ENCODE peak calls at places on chromosomes 7 and 10, in four cellular contexts. Y, U, H and F are unnamed samples.

GRCh38 chr7:143289421-143289820 is 1.3 kb downstream of the CASP2 start:
- DNase-seq in Y (no peak), U (no peak), H (no peak), F (no peak)

GRCh38 chr7:119270045-119270464 is 1002.9 kb upstream of the KCND2 start:
- DNase-seq in Y (peak; percentile 44), U (peak; percentile 66), H (no peak), F (peak; percentile 23)

GRCh38 chr10:97743169-97743945 is 6.4 kb downstream of the ZFYVE27 start:
- DNase-seq in Y (no peak), U (no peak), H (no peak), F (no peak)

GRCh38 chr10:91590142-91590903 is 42.5 kb downstream of the PPP1R3C start:
- DNase-seq in Y (no peak), U (no peak), H (no peak), F (no peak)

GRCh38 chr7:29035044-29035740 is 77.1 kb upstream of the TRIL start:
- DNase-seq in Y (no peak), U (peak; percentile 80), H (no peak), F (no peak)

GRCh38 chr10:59304521-59305097 is 57.7 kb downstream of the FAM13C start:
- DNase-seq in Y (no peak), U (no peak), H (no peak), F (no peak)

GRCh38 chr7:128672927-128673517 is 930 bp downstream of the GARIN1A start:
- DNase-seq in Y (peak; percentile 62), U (no peak), H (no peak), F (peak; percentile 41)

GRCh38 chr10:61164458-61165160 is 220.6 kb upstream of the RHOBTB1 start:
- DNase-seq in Y (no peak), U (peak; percentile 12), H (no peak), F (no peak)

GRCh38 chr10:119375574-119376265 is 166.8 kb downstream of the RGS10 start:
- DNase-seq in Y (no peak), U (no peak), H (no peak), F (no peak)

GRCh38 chr7:137772748-137773147 is 74.0 kb downstream of the DGKI start:
- DNase-seq in Y (no peak), U (no peak), H (no peak), F (no peak)

GRCh38 chr10:30330512-30331168 is 18.4 kb downstream of the MTPAP start:
- DNase-seq in Y (no peak), U (no peak), H (no peak), F (no peak)

GRCh38 chr10:62109532-62110293 is 158.9 kb downstream of the RTKN2 start:
- DNase-seq in Y (no peak), U (no peak), H (peak; percentile 51), F (no peak)

GRCh38 chr7:44177570-44178131 is 11.6 kb downstream of the GCK start:
- DNase-seq in Y (no peak), U (no peak), H (no peak), F (no peak)

GRCh38 chr7:116766881-116767280 is 94.9 kb downstream of the MET start:
- DNase-seq in Y (no peak), U (peak; percentile 58), H (no peak), F (no peak)

GRCh38 chr7:140639366-140640053 is 1.1 kb downstream of the DENND2A start:
- DNase-seq in Y (no peak), U (no peak), H (no peak), F (no peak)

GRCh38 chr7:82331234-82331633 is 112.3 kb downstream of the CACNA2D1 start:
- DNase-seq in Y (no peak), U (no peak), H (no peak), F (no peak)

GRCh38 chr10:130498042-130498441 is 361.9 kb downstream of the GLRX3 start:
- DNase-seq in Y (no peak), U (no peak), H (no peak), F (no peak)

GRCh38 chr10:131972474-131973071 is 9.2 kb downstream of the BNIP3 start:
- DNase-seq in Y (peak; percentile 35), U (no peak), H (no peak), F (no peak)

GRCh38 chr10:24201503-24202180 is 7.3 kb upstream of the KIAA1217 start:
- DNase-seq in Y (no peak), U (no peak), H (no peak), F (no peak)

GRCh38 chr10:76202777-76203176 is 771.4 kb downstream of the LRMDA start:
- DNase-seq in Y (no peak), U (no peak), H (no peak), F (no peak)

GRCh38 chr10:101972761-101973160 is 83.2 kb downstream of the ARMH3 start:
- DNase-seq in Y (no peak), U (no peak), H (no peak), F (no peak)

GRCh38 chr7:96026006-96026405 is 253.7 kb downstream of the DYNC1I1 start:
- DNase-seq in Y (no peak), U (no peak), H (no peak), F (no peak)

GRCh38 chr7:108406474-108406873 is 49.8 kb downstream of the NRCAM start:
- DNase-seq in Y (no peak), U (no peak), H (no peak), F (no peak)

GRCh38 chr7:5596046-5596895 is 172.6 kb upstream of the TNRC18 start:
- DNase-seq in Y (peak; percentile 83), U (no peak), H (no peak), F (no peak)

GRCh38 chr10:43390333-43390732 is 18.7 kb downstream of the HNRNPF start:
- DNase-seq in Y (no peak), U (no peak), H (no peak), F (no peak)

GRCh38 chr10:95864906-95865813 is 42.6 kb upstream of the CC2D2B start:
- DNase-seq in Y (peak; percentile 34), U (peak; percentile 76), H (peak; percentile 42), F (no peak)

GRCh38 chr7:99395616-99396327 is 12.6 kb downstream of the PDAP1 start:
- DNase-seq in Y (no peak), U (no peak), H (no peak), F (no peak)

GRCh38 chr10:95350830-95351228 is 60.0 kb upstream of the PDLIM1 start:
- DNase-seq in Y (no peak), U (peak; percentile 60), H (no peak), F (no peak)

GRCh38 chr10:105148456-105148855 is 507.4 kb downstream of the SORCS3 start:
- DNase-seq in Y (no peak), U (no peak), H (no peak), F (no peak)

GRCh38 chr10:80713398-80713928 is 175.8 kb downstream of the SH2D4B start:
- DNase-seq in Y (no peak), U (no peak), H (no peak), F (no peak)

GRCh38 chr7:120370954-120371353 is 98.0 kb downstream of the KCND2 start:
- DNase-seq in Y (no peak), U (no peak), H (no peak), F (no peak)

GRCh38 chr7:115593111-115593510 is 437.5 kb downstream of the TFEC start:
- DNase-seq in Y (no peak), U (no peak), H (no peak), F (no peak)
- TF ChIP-seq CTCF in Y (no peak), U (no peak), H (no peak), F (no peak)

GRCh38 chr7:110804501-110804900 is 286.4 kb upstream of the LRRN3 start:
- DNase-seq in Y (no peak), U (no peak), H (no peak), F (peak; percentile 46)

GRCh38 chr7:110800984-110801383 is 289.9 kb upstream of the LRRN3 start:
- DNase-seq in Y (no peak), U (no peak), H (no peak), F (no peak)

GRCh38 chr7:110801502-110801901 is 289.4 kb upstream of the LRRN3 start:
- DNase-seq in Y (no peak), U (no peak), H (peak; percentile 1), F (no peak)

DNA sequence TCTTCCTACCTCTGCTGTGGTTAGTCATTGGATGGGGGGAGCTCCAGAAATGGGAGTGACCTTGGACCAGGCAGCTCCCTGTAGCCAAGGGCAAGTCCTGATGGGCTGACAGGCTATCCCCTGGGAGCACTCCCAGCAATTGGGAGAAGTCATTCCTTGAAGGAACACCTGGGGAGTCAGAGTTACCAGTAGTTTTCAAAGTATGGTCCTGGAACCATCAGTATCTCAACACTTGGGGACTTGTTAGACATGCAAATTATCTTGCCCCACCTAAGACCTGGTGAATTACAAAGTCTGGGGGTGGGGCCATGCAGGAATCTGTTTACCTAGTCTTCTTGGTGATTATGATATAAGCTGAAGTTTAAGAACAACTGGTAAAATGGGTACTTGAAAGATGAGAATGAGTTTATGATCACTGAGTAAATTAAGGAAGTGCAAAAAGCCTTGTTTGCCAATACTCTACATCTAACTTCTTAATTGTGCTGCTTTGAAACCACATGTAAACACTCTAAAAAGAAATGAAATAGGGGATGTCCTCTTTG is 287.3 kb upstream of the LRRN3 start:
- DNase-seq in Y (no peak), U (no peak), H (no peak), F (no peak)
- TF ChIP-seq HDAC6 in Y (no peak), U (no peak), H (no peak), F (no peak)

GRCh38 chr10:69407621-69408301 is 9.0 kb downstream of the TACR2 start:
- DNase-seq in Y (no peak), U (no peak), H (no peak), F (no peak)
- TF ChIP-seq CTCF in Y (peak; percentile 59), U (peak; percentile 70), H (peak; percentile 31), F (peak; percentile 74)

GRCh38 chr10:47257396-47258120 is 42.4 kb upstream of the GDF10 start:
- DNase-seq in Y (no peak), U (no peak), H (peak; percentile 16), F (no peak)
- TF ChIP-seq HDAC6 in Y (no peak), U (no peak), H (no peak), F (no peak)

DNA sequence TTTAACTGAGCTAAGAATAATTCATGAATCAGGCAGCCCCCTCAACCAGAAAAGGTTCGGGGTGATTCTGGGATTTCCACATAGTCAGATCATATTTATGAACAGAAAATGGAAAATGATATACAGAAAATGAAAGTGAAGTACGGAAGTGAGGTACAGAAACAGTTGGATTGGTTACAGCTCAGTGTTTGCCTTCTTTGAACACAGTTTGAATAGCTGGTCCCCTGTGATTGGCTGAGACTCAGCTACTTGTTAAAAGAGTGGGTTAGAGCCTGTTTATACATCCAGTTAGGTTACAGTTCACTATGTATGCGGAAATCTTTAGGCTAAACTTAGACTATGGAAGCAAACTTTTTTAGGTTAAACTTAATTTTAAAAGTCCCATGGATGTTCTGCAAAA is 511.7 kb downstream of the PLXDC2 start:
- DNase-seq in Y (no peak), U (no peak), H (no peak), F (no peak)
- TF ChIP-seq CTCF in Y (no peak), U (no peak), H (no peak), F (no peak)

GRCh38 chr7:106205621-106206222 is 79.1 kb downstream of the NAMPT start:
- DNase-seq in Y (no peak), U (no peak), H (peak; percentile 23), F (no peak)
- TF ChIP-seq HDAC6 in Y (no peak), U (no peak), H (no peak), F (no peak)

GRCh38 chr7:3201937-3202715 is 98.9 kb upstream of the SDK1 start:
- DNase-seq in Y (no peak), U (no peak), H (no peak), F (no peak)

GRCh38 chr7:3201306-3201705 is 99.7 kb upstream of the SDK1 start:
- DNase-seq in Y (no peak), U (no peak), H (no peak), F (no peak)

GRCh38 chr7:3197567-3198212 is 103.4 kb upstream of the SDK1 start:
- DNase-seq in Y (no peak), U (no peak), H (no peak), F (no peak)

GRCh38 chr7:3198316-3198715 is 102.7 kb upstream of the SDK1 start:
- DNase-seq in Y (no peak), U (no peak), H (no peak), F (no peak)

GRCh38 chr7:3200504-3200903 is 100.5 kb upstream of the SDK1 start:
- DNase-seq in Y (peak; percentile 37), U (peak; percentile 65), H (no peak), F (peak; percentile 71)
- TF ChIP-seq CTCF in Y (peak; percentile 56), U (peak; percentile 77), H (peak; percentile 56), F (peak; percentile 72)